ENCODE peak calls at places on chromosomes 3 and 15, in five cellular contexts. K, M, U, X and J are unnamed samples.

GRCh38 chr3:101179637-101180036 is 140.7 kb downstream of the IMPG2 start:
- DNase-seq in K (no peak), M (no peak), U (no peak), X (no peak), J (no peak)

GRCh38 chr15:78944669-78945407 is at the start of gene CTSH:
- DNase-seq in K (peak), M (peak), U (peak), X (peak), J (peak)

GRCh38 chr3:71053495-71053894 is 530.0 kb downstream of the FOXP1 start:
- DNase-seq in K (no peak), M (no peak), U (no peak), X (no peak), J (no peak)

GRCh38 chr3:33936921-33937210 is 138.4 kb downstream of the PDCD6IP start:
- DNase-seq in K (no peak), M (no peak), U (no peak), X (no peak), J (no peak)

GRCh38 chr3:24359645-24360462 is 134.8 kb downstream of the THRB start:
- DNase-seq in K (no peak), M (no peak), U (peak), X (no peak), J (no peak)

GRCh38 chr15:101068961-101069734 is 150.0 kb downstream of the LRRK1 start:
- DNase-seq in K (no peak), M (peak), U (peak), X (peak), J (no peak)

GRCh38 chr3:13229291-13229949 is 156.2 kb upstream of the IQSEC1 start:
- DNase-seq in K (peak), M (peak), U (peak), X (no peak), J (peak)

GRCh38 chr3:177646749-177647148 is 449.5 kb upstream of the TBL1XR1 start:
- DNase-seq in K (no peak), M (no peak), U (no peak), X (no peak), J (peak)

GRCh38 chr3:57080171-57080570 is 19.7 kb downstream of the SPATA12 start:
- DNase-seq in K (no peak), M (no peak), U (no peak), X (no peak), J (no peak)

GRCh38 chr3:50201573-50202315 is 3.3 kb upstream of the SLC38A3 start:
- DNase-seq in K (no peak), M (peak), U (peak), X (no peak), J (no peak)

GRCh38 chr15:101172421-101173097 is 79.3 kb downstream of the CHSY1 start:
- DNase-seq in K (no peak), M (no peak), U (no peak), X (no peak), J (no peak)

GRCh38 chr15:44811347-44811746 is 75.0 kb downstream of the TRIM69 start:
- DNase-seq in K (no peak), M (peak), U (no peak), X (no peak), J (no peak)
- TF ChIP-seq MYC in K (no peak), M (no peak), U (no peak), X (no peak), J (no peak)

GRCh38 chr3:54931182-54931581 is 3.3 kb upstream of the LRTM1 start:
- DNase-seq in K (no peak), M (no peak), U (no peak), X (no peak), J (peak)
- TF ChIP-seq MYC in K (no peak), M (no peak), U (no peak), X (no peak), J (no peak)

GRCh38 chr3:178947738-178948137 is 123.9 kb downstream of the ZMAT3 start:
- DNase-seq in K (no peak), M (no peak), U (no peak), X (no peak), J (no peak)

GRCh38 chr3:178949896-178950295 is 121.7 kb downstream of the ZMAT3 start:
- DNase-seq in K (no peak), M (no peak), U (no peak), X (no peak), J (no peak)

GRCh38 chr3:178948546-178948945 is 123.1 kb downstream of the ZMAT3 start:
- DNase-seq in K (no peak), M (no peak), U (no peak), X (no peak), J (no peak)

GRCh38 chr3:178950676-178951075 is 120.9 kb downstream of the ZMAT3 start:
- DNase-seq in K (no peak), M (no peak), U (no peak), X (peak), J (no peak)
- TF ChIP-seq MYC in K (no peak), M (no peak), U (no peak), X (no peak), J (no peak)

DNA sequence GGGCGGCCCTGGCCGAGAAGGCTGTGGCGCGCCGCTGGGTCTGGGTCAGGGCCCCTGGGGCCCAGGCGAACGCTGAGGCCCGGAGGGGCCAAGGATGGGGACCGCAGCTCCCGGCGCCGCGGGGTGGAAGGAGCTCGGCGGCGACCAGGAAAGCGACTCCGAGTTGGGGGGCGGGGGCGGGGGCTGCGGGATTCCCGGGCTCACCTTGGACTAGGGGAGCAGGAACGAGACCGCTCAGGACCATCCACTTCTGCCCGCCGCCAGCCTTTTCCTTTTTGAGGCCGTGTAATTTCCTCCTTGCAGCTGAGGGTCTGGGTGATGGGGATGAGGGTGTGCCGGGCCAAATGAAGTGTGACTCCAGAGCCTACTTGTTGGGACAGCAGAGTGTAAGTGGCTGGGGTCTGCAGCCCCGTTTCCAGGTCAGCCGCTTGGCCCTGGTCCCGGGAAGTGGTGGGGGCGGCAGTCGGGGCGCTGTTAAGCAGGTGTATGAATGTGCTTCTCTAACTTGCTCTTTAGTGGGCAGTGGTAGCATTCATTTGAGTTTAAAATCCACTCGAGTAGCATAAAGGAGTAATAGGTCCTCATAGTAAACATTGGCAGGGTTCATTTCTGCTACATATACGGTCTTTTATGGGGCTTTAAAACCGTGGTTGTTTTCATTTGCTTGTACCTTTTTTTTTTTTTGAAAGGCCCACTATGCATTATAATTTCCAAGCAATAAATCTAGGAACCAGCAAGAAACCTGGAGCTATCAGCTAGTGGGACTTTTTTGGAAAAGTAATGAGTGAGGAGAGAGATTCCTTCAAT is 717 bp downstream of the PXK start:
- DNase-seq in K (no peak), M (no peak), U (peak), X (peak), J (peak)
- TF ChIP-seq MYC in K (no peak), M (no peak), U (no peak), X (no peak), J (no peak)

GRCh38 chr3:170753421-170754344 is 116.3 kb downstream of the RPL22L1 start:
- DNase-seq in K (no peak), M (no peak), U (no peak), X (peak), J (no peak)
- TF ChIP-seq MYC in K (no peak), M (no peak), U (no peak), X (no peak), J (no peak)

GRCh38 chr15:98894312-98894711 is 113.3 kb downstream of the PGPEP1L start:
- DNase-seq in K (no peak), M (no peak), U (no peak), X (no peak), J (no peak)

GRCh38 chr15:98899266-98900021 is 108.1 kb downstream of the PGPEP1L start:
- DNase-seq in K (no peak), M (no peak), U (no peak), X (no peak), J (peak)

GRCh38 chr15:98896002-98896721 is 111.4 kb downstream of the PGPEP1L start:
- DNase-seq in K (peak), M (no peak), U (no peak), X (peak), J (no peak)

GRCh38 chr15:98898122-98898521 is 109.5 kb downstream of the PGPEP1L start:
- DNase-seq in K (no peak), M (no peak), U (no peak), X (no peak), J (no peak)

GRCh38 chr15:98896802-98897732 is 110.5 kb downstream of the PGPEP1L start:
- DNase-seq in K (peak), M (peak), U (peak), X (peak), J (peak)
- TF ChIP-seq MYC in K (peak), M (no peak), U (no peak), X (no peak), J (no peak)